ENCODE peak calls at places on chromosomes 3 and 15, in five cellular contexts. One of them, this sample, is unnamed.

GRCh38 chr15:40096094-40096876 is 12.4 kb downstream of the BMF start:
- DNase-seq in stomach: no peak
- DNase-seq in HepG2: no peak
- DNase-seq in body of pancreas: no peak
- DNase-seq in transverse colon: no peak
- DNase-seq in this sample: no peak

GRCh38 chr3:48057521-48057920 is 41.3 kb upstream of the MAP4 start:
- DNase-seq in HepG2: no peak
- DNase-seq in stomach: no peak
- DNase-seq in transverse colon: no peak
- DNase-seq in body of pancreas: no peak
- DNase-seq in this sample: no peak

GRCh38 chr15:77059761-77060345 is 11.1 kb downstream of the TSPAN3 start:
- DNase-seq in HepG2: no peak
- DNase-seq in transverse colon: no peak
- DNase-seq in stomach: no peak
- DNase-seq in body of pancreas: no peak
- DNase-seq in this sample: no peak

GRCh38 chr3:182739619-182740018 is 53.7 kb upstream of the ATP11B start:
- DNase-seq in body of pancreas: no peak
- DNase-seq in transverse colon: no peak
- DNase-seq in stomach: no peak
- DNase-seq in HepG2: no peak
- DNase-seq in this sample: no peak

GRCh38 chr15:27244047-27244446 is 273.1 kb downstream of the GABRG3 start:
- DNase-seq in body of pancreas: no peak
- DNase-seq in transverse colon: no peak
- DNase-seq in stomach: no peak
- DNase-seq in HepG2: no peak
- DNase-seq in this sample: no peak

GRCh38 chr15:41585140-41586047 is 26.4 kb downstream of the TYRO3 start:
- DNase-seq in HepG2: no peak
- DNase-seq in stomach: peak
- DNase-seq in body of pancreas: peak
- DNase-seq in transverse colon: peak
- DNase-seq in this sample: peak

GRCh38 chr3:87191641-87192040 is 35.5 kb upstream of the CHMP2B start:
- DNase-seq in transverse colon: no peak
- DNase-seq in stomach: no peak
- DNase-seq in HepG2: no peak
- DNase-seq in body of pancreas: no peak
- DNase-seq in this sample: no peak

GRCh38 chr15:35724626-35725025 is 178.7 kb upstream of the DPH6 start:
- DNase-seq in body of pancreas: no peak
- DNase-seq in HepG2: no peak
- DNase-seq in transverse colon: no peak
- DNase-seq in stomach: no peak
- DNase-seq in this sample: no peak

GRCh38 chr3:181700168-181701087 is 11.3 kb upstream of the SOX2 start:
- DNase-seq in stomach: peak
- DNase-seq in transverse colon: peak
- DNase-seq in HepG2: peak
- DNase-seq in body of pancreas: peak
- DNase-seq in this sample: peak

GRCh38 chr3:160265088-160265487 is 39.9 kb downstream of the C3orf80 start:
- DNase-seq in HepG2: no peak
- DNase-seq in body of pancreas: no peak
- DNase-seq in stomach: no peak
- DNase-seq in transverse colon: no peak
- DNase-seq in this sample: no peak

GRCh38 chr3:154972951-154973350 is 107.2 kb upstream of the MME start:
- DNase-seq in body of pancreas: no peak
- DNase-seq in HepG2: no peak
- DNase-seq in transverse colon: no peak
- DNase-seq in stomach: no peak
- DNase-seq in this sample: no peak

GRCh38 chr3:115975353-115975752 is 352.0 kb downstream of the GAP43 start:
- DNase-seq in HepG2: peak
- DNase-seq in stomach: no peak
- DNase-seq in body of pancreas: no peak
- DNase-seq in transverse colon: no peak
- DNase-seq in this sample: no peak

GRCh38 chr3:155102329-155102728 is 22.2 kb downstream of the MME start:
- DNase-seq in body of pancreas: no peak
- DNase-seq in stomach: no peak
- DNase-seq in HepG2: no peak
- DNase-seq in transverse colon: no peak
- DNase-seq in this sample: no peak

GRCh38 chr3:43059456-43059855 is 46.4 kb downstream of the POMGNT2 start:
- DNase-seq in HepG2: no peak
- DNase-seq in transverse colon: no peak
- DNase-seq in stomach: no peak
- DNase-seq in body of pancreas: no peak
- DNase-seq in this sample: no peak

GRCh38 chr3:23944007-23944760 is 902 bp upstream of the NR1D2 start:
- DNase-seq in stomach: no peak
- DNase-seq in transverse colon: no peak
- DNase-seq in body of pancreas: no peak
- DNase-seq in HepG2: no peak
- DNase-seq in this sample: no peak

GRCh38 chr3:149534671-149535394 is 60.3 kb downstream of the TM4SF4 start:
- DNase-seq in transverse colon: no peak
- DNase-seq in body of pancreas: no peak
- DNase-seq in stomach: no peak
- DNase-seq in HepG2: no peak
- DNase-seq in this sample: no peak

GRCh38 chr15:49313650-49314049 is 109.4 kb upstream of the FGF7 start:
- DNase-seq in stomach: no peak
- DNase-seq in body of pancreas: no peak
- DNase-seq in transverse colon: no peak
- DNase-seq in HepG2: no peak
- DNase-seq in this sample: no peak

GRCh38 chr15:91281991-91282390 is 181.9 kb downstream of the SV2B start:
- DNase-seq in HepG2: no peak
- DNase-seq in body of pancreas: no peak
- DNase-seq in stomach: no peak
- DNase-seq in transverse colon: no peak
- DNase-seq in this sample: no peak

GRCh38 chr3:158845748-158846350 is 44.0 kb downstream of the MFSD1 start:
- DNase-seq in body of pancreas: peak
- DNase-seq in transverse colon: no peak
- DNase-seq in HepG2: peak
- DNase-seq in stomach: no peak
- DNase-seq in this sample: no peak

GRCh38 chr3:159844383-159844730 is 144.3 kb upstream of the IL12A start:
- DNase-seq in transverse colon: no peak
- DNase-seq in stomach: no peak
- DNase-seq in HepG2: no peak
- DNase-seq in body of pancreas: no peak
- DNase-seq in this sample: no peak

GRCh38 chr3:104805508-104805907 is 561.2 kb upstream of the ALCAM start:
- DNase-seq in HepG2: no peak
- DNase-seq in stomach: no peak
- DNase-seq in transverse colon: no peak
- DNase-seq in body of pancreas: no peak
- DNase-seq in this sample: no peak

GRCh38 chr3:159805411-159805772 is 183.2 kb upstream of the IL12A start:
- DNase-seq in HepG2: no peak
- DNase-seq in transverse colon: no peak
- DNase-seq in stomach: no peak
- DNase-seq in body of pancreas: no peak
- DNase-seq in this sample: no peak

GRCh38 chr3:59731909-59732308 is 682.1 kb upstream of the CFAP20DC start:
- DNase-seq in transverse colon: no peak
- DNase-seq in HepG2: no peak
- DNase-seq in body of pancreas: no peak
- DNase-seq in stomach: no peak
- DNase-seq in this sample: no peak

GRCh38 chr3:124504332-124505059 is 225.8 kb upstream of the UMPS start:
- DNase-seq in HepG2: no peak
- DNase-seq in transverse colon: no peak
- DNase-seq in stomach: no peak
- DNase-seq in body of pancreas: no peak
- DNase-seq in this sample: no peak

GRCh38 chr3:168398371-168399030 is 302.8 kb upstream of the GOLIM4 start:
- DNase-seq in transverse colon: no peak
- DNase-seq in body of pancreas: no peak
- DNase-seq in HepG2: no peak
- DNase-seq in stomach: no peak
- DNase-seq in this sample: no peak

GRCh38 chr3:14481646-14482036 is 58.5 kb downstream of the GRIP2 start:
- DNase-seq in HepG2: no peak
- DNase-seq in transverse colon: no peak
- DNase-seq in body of pancreas: no peak
- DNase-seq in stomach: no peak
- DNase-seq in this sample: peak

GRCh38 chr3:127753898-127754410 is 68.4 kb downstream of the MGLL start:
- DNase-seq in transverse colon: no peak
- DNase-seq in stomach: no peak
- DNase-seq in body of pancreas: no peak
- DNase-seq in HepG2: no peak
- DNase-seq in this sample: no peak
- H3K27ac ChIP-seq in transverse colon: peak
- H3K27ac ChIP-seq in stomach: no peak
- H3K27ac ChIP-seq in body of pancreas: no peak
- H3K27ac ChIP-seq in HepG2: no peak
- H3K27ac ChIP-seq in this sample: no peak

GRCh38 chr15:90266485-90266884 is 1.0 kb downstream of the NGRN start:
- DNase-seq in HepG2: no peak
- DNase-seq in stomach: peak
- DNase-seq in transverse colon: peak
- DNase-seq in body of pancreas: no peak
- DNase-seq in this sample: no peak

GRCh38 chr15:90264649-90265048 is 823 bp upstream of the NGRN start:
- DNase-seq in body of pancreas: no peak
- DNase-seq in stomach: peak
- DNase-seq in HepG2: peak
- DNase-seq in transverse colon: peak
- DNase-seq in this sample: peak

GRCh38 chr15:90268415-90268814 is 2.9 kb downstream of the NGRN start:
- DNase-seq in body of pancreas: no peak
- DNase-seq in HepG2: no peak
- DNase-seq in transverse colon: no peak
- DNase-seq in stomach: no peak
- DNase-seq in this sample: no peak

GRCh38 chr15:90266061-90266431 is 574 bp downstream of the NGRN start:
- DNase-seq in stomach: peak
- DNase-seq in HepG2: no peak
- DNase-seq in body of pancreas: no peak
- DNase-seq in transverse colon: peak
- DNase-seq in this sample: peak

GRCh38 chr15:90265271-90266060 is at the start of gene NGRN:
- DNase-seq in body of pancreas: peak
- DNase-seq in HepG2: peak
- DNase-seq in transverse colon: peak
- DNase-seq in stomach: peak
- DNase-seq in this sample: peak
- TF ChIP-seq POLR2A in body of pancreas: peak
- TF ChIP-seq POLR2A in HepG2: peak
- TF ChIP-seq POLR2A in transverse colon: peak
- TF ChIP-seq POLR2A in stomach: peak
- TF ChIP-seq POLR2A in this sample: peak

DNA sequence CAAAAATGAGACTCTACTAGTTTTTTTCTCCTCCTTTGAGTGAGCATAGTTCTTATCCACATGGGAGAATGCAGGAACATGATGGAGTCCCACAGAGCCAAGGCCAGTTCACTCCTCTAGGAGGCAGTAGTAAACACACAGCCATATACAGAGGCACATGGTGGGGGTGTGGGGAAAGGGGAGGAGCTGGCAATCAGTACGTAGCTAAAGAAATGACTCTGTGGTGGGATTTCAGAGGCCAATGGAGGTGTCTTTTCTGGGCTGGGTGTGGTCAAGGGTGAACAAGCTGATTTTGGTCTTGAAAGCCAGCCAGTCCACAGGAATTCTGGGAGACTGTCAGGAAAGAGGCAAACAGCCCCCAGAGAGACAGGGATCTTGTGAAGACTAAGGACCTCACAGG is 6.6 kb upstream of the RAB11A start:
- DNase-seq in stomach: peak
- DNase-seq in transverse colon: peak
- DNase-seq in HepG2: peak
- DNase-seq in body of pancreas: peak
- DNase-seq in this sample: no peak
- TF ChIP-seq CTCF in stomach: peak
- TF ChIP-seq CTCF in transverse colon: peak
- TF ChIP-seq CTCF in HepG2: peak
- TF ChIP-seq CTCF in body of pancreas: peak
- TF ChIP-seq CTCF in this sample: no peak

DNA sequence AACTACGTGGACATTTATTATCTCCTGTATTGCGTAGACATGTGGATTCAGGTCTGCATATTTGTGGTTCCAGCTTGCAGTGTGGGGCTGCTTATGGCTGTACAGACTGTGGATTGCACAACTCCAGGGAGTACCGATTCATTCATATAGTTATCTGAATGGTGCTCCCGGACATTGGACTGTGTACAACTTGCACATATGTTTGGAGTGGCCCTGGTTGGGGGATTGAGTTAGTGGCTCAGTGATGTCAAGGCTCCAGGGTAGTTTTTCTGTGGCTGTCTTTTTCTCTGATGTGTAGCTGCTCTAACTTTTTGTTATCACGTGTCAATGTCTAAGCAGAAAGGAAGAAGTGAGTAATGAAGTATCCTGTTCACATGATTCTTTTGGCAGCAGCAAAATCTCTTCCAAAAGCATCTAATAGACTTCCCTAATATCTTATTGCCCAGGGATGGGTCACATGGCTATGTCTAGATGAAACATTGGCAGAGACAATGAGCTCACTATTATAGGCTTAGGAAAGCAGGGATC is 15.8 kb downstream of the ST3GAL6 start:
- DNase-seq in transverse colon: no peak
- DNase-seq in body of pancreas: no peak
- DNase-seq in stomach: no peak
- DNase-seq in HepG2: peak
- DNase-seq in this sample: no peak
- H3K27ac ChIP-seq in transverse colon: no peak
- H3K27ac ChIP-seq in body of pancreas: peak
- H3K27ac ChIP-seq in stomach: peak
- H3K27ac ChIP-seq in HepG2: peak
- H3K27ac ChIP-seq in this sample: peak

DNA sequence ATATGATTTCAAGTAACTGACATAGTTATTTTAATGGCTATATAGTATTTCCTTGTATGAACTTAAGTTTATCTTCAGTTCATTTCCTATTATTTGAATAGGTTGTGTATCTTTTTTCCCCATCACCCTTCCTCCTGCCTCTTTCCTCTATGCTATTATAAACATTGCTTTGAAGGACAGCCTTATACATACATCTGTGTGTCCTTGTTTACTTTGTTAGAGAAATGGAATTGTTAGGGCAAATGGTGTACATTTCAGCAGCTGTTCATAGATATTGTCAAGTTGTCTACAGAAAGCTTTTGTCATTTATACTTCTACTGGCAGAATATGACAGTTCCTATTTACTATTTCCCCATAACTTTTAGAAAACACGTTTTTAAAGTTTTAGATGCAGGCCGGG is 18.4 kb downstream of the AKAP13 start:
- DNase-seq in body of pancreas: no peak
- DNase-seq in stomach: no peak
- DNase-seq in transverse colon: no peak
- DNase-seq in HepG2: no peak
- DNase-seq in this sample: no peak
- TF ChIP-seq POLR2A in body of pancreas: no peak
- TF ChIP-seq POLR2A in stomach: no peak
- TF ChIP-seq POLR2A in transverse colon: no peak
- TF ChIP-seq POLR2A in HepG2: no peak
- TF ChIP-seq POLR2A in this sample: no peak